ENCODE peak calls at places on chromosomes 5 and 9, in six cellular contexts. T, K, Q, C, U and M are unnamed samples.

GRCh38 chr9:38622083-38622674 is 1.8 kb upstream of the ANKRD18A start:
- DNase-seq in T (no peak), K (no peak), Q (peak; percentile 86), C (no peak), U (no peak), M (peak; percentile 62)

GRCh38 chr5:38607396-38607795 is 51.0 kb upstream of the LIFR start:
- DNase-seq in T (peak; percentile 96), K (peak; percentile 63), Q (no peak), C (peak; percentile 95), U (no peak), M (no peak)

GRCh38 chr5:62791059-62791458 is 212.4 kb downstream of the LRRC70 start:
- DNase-seq in T (peak; percentile 6), K (no peak), Q (no peak), C (peak; percentile 32), U (no peak), M (no peak)

GRCh38 chr5:131589510-131590348 is 45.3 kb downstream of the RAPGEF6 start:
- DNase-seq in T (peak; percentile 67), K (peak; percentile 55), Q (no peak), C (peak; percentile 82), U (no peak), M (peak; percentile 31)

GRCh38 chr9:73575071-73575470 is 423.4 kb downstream of the ANXA1 start:
- DNase-seq in T (no peak), K (no peak), Q (no peak), C (no peak), U (no peak), M (no peak)

GRCh38 chr5:174737335-174737734 is 13.0 kb downstream of the MSX2 start:
- DNase-seq in T (peak; percentile 38), K (no peak), Q (no peak), C (no peak), U (no peak), M (no peak)

GRCh38 chr5:79495311-79495710 is 18.6 kb downstream of the HOMER1 start:
- DNase-seq in T (no peak), K (no peak), Q (no peak), C (peak; percentile 19), U (no peak), M (no peak)

GRCh38 chr5:150239794-150240122 is 49.8 kb downstream of the CAMK2A start:
- DNase-seq in T (no peak), K (no peak), Q (peak; percentile 33), C (no peak), U (no peak), M (no peak)

GRCh38 chr5:133205204-133205603 is 153.4 kb downstream of the HSPA4 start:
- DNase-seq in T (no peak), K (no peak), Q (no peak), C (no peak), U (no peak), M (no peak)

GRCh38 chr9:135797507-135798302 is 95.7 kb downstream of the KCNT1 start:
- DNase-seq in T (peak; percentile 32), K (peak; percentile 78), Q (peak; percentile 51), C (peak; percentile 61), U (no peak), M (peak; percentile 38)

GRCh38 chr9:34047864-34048729 is 590 bp downstream of the UBAP2 start:
- DNase-seq in T (peak; percentile 23), K (peak; percentile 78), Q (no peak), C (peak; percentile 14), U (peak; percentile 58), M (peak; percentile 81)

GRCh38 chr9:36625006-36625600 is 52.4 kb downstream of the MELK start:
- DNase-seq in T (peak; percentile 88), K (no peak), Q (no peak), C (peak; percentile 80), U (no peak), M (no peak)

GRCh38 chr5:35815089-35815936 is 41.4 kb upstream of the IL7R start:
- DNase-seq in T (no peak), K (peak; percentile 56), Q (no peak), C (peak; percentile 3), U (no peak), M (no peak)

GRCh38 chr5:96601811-96602244 is 60.3 kb upstream of the CAST start:
- DNase-seq in T (peak; percentile 81), K (peak; percentile 60), Q (no peak), C (peak; percentile 82), U (no peak), M (peak; percentile 93)

GRCh38 chr5:1661311-1661710 is 137.6 kb upstream of the LPCAT1 start:
- DNase-seq in T (no peak), K (no peak), Q (no peak), C (no peak), U (no peak), M (no peak)

GRCh38 chr9:37984672-37985611 is 81.0 kb upstream of the SLC25A51 start:
- DNase-seq in T (peak; percentile 80), K (peak; percentile 90), Q (peak; percentile 41), C (peak; percentile 73), U (no peak), M (peak; percentile 74)

GRCh38 chr5:16411235-16411634 is 54.4 kb downstream of the ZNF622 start:
- DNase-seq in T (peak; percentile 32), K (no peak), Q (no peak), C (no peak), U (no peak), M (no peak)

GRCh38 chr5:172733179-172733973 is 37.6 kb downstream of the DUSP1 start:
- DNase-seq in T (peak; percentile 99), K (no peak), Q (no peak), C (peak; percentile 99), U (peak; percentile 78), M (peak; percentile 73)

GRCh38 chr5:133353741-133354140 is 258.6 kb downstream of the FSTL4 start:
- DNase-seq in T (no peak), K (no peak), Q (no peak), C (no peak), U (no peak), M (no peak)

GRCh38 chr9:38685535-38685934 is 34.4 kb downstream of the FAM240B start:
- DNase-seq in T (no peak), K (no peak), Q (no peak), C (no peak), U (no peak), M (no peak)

GRCh38 chr9:113657765-113658564 is 194.4 kb downstream of the RGS3 start:
- DNase-seq in T (peak; percentile 85), K (peak; percentile 83), Q (peak; percentile 92), C (peak; percentile 88), U (peak; percentile 86), M (peak; percentile 73)

GRCh38 chr5:1762121-1762877 is 37.3 kb downstream of the MRPL36 start:
- DNase-seq in T (no peak), K (no peak), Q (no peak), C (no peak), U (peak; percentile 23), M (no peak)

GRCh38 chr9:134502261-134503211 is 139.1 kb upstream of the COL5A1 start:
- DNase-seq in T (peak; percentile 97), K (peak; percentile 44), Q (peak; percentile 69), C (peak; percentile 99), U (no peak), M (peak; percentile 32)
- H3K4me3 ChIP-seq in T (no peak overlapping the region), K (no peak overlapping the region), Q (no peak overlapping the region), C (no peak overlapping the region), U (no peak overlapping the region), M (no peak overlapping the region)

GRCh38 chr9:137416563-137417151 is 6.3 kb downstream of the EXD3 start:
- DNase-seq in T (no peak), K (no peak), Q (peak; percentile 79), C (no peak), U (peak; percentile 48), M (peak; percentile 30)

GRCh38 chr9:137421838-137422667 is 909 bp downstream of the EXD3 start:
- DNase-seq in T (no peak), K (no peak), Q (no peak), C (no peak), U (peak; percentile 34), M (no peak)

GRCh38 chr9:137416006-137416562 is 6.9 kb downstream of the EXD3 start:
- DNase-seq in T (no peak), K (no peak), Q (no peak), C (no peak), U (peak; percentile 28), M (peak; percentile 50)

GRCh38 chr9:137415451-137415850 is 7.5 kb downstream of the EXD3 start:
- DNase-seq in T (no peak), K (no peak), Q (peak; percentile 49), C (no peak), U (peak; percentile 33), M (no peak)

DNA sequence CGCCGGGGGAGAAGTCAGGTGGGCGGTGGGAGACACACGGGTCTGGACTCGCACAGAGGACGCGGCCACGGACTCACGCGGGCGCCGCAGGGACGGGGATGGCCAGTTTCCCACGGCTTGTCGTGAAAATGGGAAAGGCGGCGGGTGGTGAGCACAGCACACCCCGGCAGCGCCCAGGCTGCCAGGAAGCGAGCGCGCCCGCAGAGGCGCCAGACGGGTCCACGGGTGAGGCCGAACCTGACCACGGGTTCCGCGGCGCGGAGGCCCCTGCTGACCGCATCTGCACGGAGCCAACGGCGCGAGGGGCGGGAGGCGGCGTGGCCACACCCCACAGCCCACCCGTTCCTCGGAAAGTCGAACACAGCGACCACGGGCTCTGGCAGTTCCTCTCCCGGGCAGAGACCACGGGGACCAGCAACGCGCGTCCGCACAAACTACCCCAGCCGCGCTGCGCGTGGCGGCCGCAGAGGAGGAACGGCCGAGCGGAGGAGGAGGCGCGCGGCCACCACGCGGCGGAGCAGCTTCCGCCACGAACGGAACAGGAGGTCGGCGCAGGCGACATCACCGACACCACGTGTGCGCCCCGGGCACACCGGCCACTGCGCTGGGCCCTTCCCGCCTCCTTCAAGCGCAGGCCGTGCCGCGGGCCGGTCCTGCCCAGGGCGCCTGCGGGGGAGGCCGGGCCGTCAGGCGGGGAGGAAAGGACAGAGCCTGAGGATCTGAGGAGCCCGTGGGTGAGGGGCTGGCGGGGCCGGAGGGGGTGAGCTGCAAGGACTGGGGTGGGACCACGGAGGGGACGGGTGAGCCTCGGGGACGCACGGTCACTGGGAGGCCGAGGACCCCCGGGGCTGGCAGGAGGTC is 5.6 kb downstream of the EXD3 start:
- DNase-seq in T (no peak), K (no peak), Q (peak; percentile 68), C (no peak), U (peak; percentile 51), M (peak; percentile 45)
- H3K4me3 ChIP-seq in T (no peak overlapping the region), K (no peak overlapping the region), Q (peak overlapping the region; percentile 7), C (peak overlapping the region; percentile 21), U (peak overlapping the region; percentile 52), M (no peak overlapping the region)

GRCh38 chr5:73626814-73627313 is 868 bp downstream of the ARHGEF28 start:
- DNase-seq in T (no peak), K (no peak), Q (peak; percentile 51), C (no peak), U (no peak), M (no peak)
- H3K4me3 ChIP-seq in T (peak overlapping the region; percentile 54), K (no peak overlapping the region), Q (peak overlapping the region; percentile 40), C (peak overlapping the region; percentile 89), U (peak overlapping the region; percentile 76), M (no peak overlapping the region)

GRCh38 chr5:88888799-88889164 is 5.8 kb upstream of the MEF2C start:
- DNase-seq in T (no peak), K (no peak), Q (no peak), C (no peak), U (no peak), M (no peak)
- H3K4me3 ChIP-seq in T (peak overlapping the region; percentile 68), K (no peak overlapping the region), Q (no peak overlapping the region), C (peak overlapping the region; percentile 70), U (peak overlapping the region; percentile 63), M (no peak overlapping the region)

DNA sequence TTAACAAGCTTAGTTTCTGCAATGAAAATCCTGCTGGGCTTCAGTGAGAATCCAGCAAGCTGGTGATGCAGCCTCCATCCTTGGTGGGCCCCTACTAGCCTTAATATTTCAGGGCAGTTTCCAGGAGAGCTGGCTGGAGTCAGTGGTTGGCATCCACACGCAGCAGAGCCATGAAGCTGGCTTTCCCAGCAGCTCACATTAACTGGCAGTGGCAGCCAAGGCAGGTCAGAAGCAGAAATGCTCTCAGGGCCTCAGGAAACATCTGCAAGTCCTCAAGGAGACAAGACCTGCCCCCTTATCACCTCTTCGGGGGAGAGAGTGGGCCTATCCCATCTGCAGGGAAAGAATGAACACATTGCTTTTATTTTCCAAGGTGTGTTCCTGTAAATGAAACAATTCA is 20.7 kb upstream of the MEGF9 start:
- DNase-seq in T (no peak), K (no peak), Q (no peak), C (peak; percentile 77), U (no peak), M (no peak)
- H3K4me3 ChIP-seq in T (no peak overlapping the region), K (no peak overlapping the region), Q (no peak overlapping the region), C (no peak overlapping the region), U (no peak overlapping the region), M (no peak overlapping the region)